ENCODE peak calls at places on chromosomes 11 and 22, in eight cellular contexts. J is sigmoid colon, F is Peyer's patch, T is esophagus squamous epithelium, D is uterus, K is prostate gland, Q is thyroid gland, U is adrenal gland. O is an unnamed sample.

GRCh38 chr11:111528557-111528956 is 12.0 kb upstream of the LAYN start:
- DNase-seq in J (no peak), F (no peak), T (no peak), D (no peak), K (no peak), Q (no peak), U (no peak), O (no peak)

GRCh38 chr22:49392247-49392646 is 435.4 kb downstream of the BRD1 start:
- DNase-seq in J (peak; percentile 8), F (no peak), T (no peak), D (no peak), K (no peak), Q (no peak), U (no peak), O (no peak)

GRCh38 chr11:75270896-75271415 is 30.4 kb downstream of the TPBGL start:
- DNase-seq in J (peak; percentile 59), F (no peak), T (no peak), D (no peak), K (no peak), Q (no peak), U (no peak), O (peak; percentile 42)

GRCh38 chr11:9747229-9747628 is 83.4 kb downstream of the SWAP70 start:
- DNase-seq in J (no peak), F (no peak), T (no peak), D (no peak), K (no peak), Q (no peak), U (no peak), O (no peak)

GRCh38 chr11:67504950-67505561 is at the start of gene PITPNM1:
- DNase-seq in J (peak; percentile 80), F (peak; percentile 88), T (no peak), D (no peak), K (peak; percentile 49), Q (peak; percentile 75), U (peak; percentile 82), O (peak; percentile 45)

GRCh38 chr11:62665630-62666258 is 632 bp downstream of the CSKMT start:
- DNase-seq in J (peak; percentile 81), F (peak; percentile 52), T (no peak), D (peak; percentile 59), K (peak; percentile 16), Q (peak; percentile 67), U (peak; percentile 53), O (peak; percentile 48)

GRCh38 chr11:69682221-69682620 is 7.1 kb upstream of the LTO1 start:
- DNase-seq in J (no peak), F (no peak), T (no peak), D (no peak), K (no peak), Q (no peak), U (no peak), O (no peak)

GRCh38 chr11:57222239-57222638 is 14.8 kb downstream of the APLNR start:
- DNase-seq in J (no peak), F (no peak), T (no peak), D (no peak), K (no peak), Q (no peak), U (no peak), O (no peak)

GRCh38 chr22:45817705-45818104 is 146.1 kb downstream of the ATXN10 start:
- DNase-seq in J (no peak), F (no peak), T (no peak), D (no peak), K (no peak), Q (peak; percentile 11), U (no peak), O (no peak)

GRCh38 chr22:37639771-37640590 is 512 bp downstream of the SH3BP1 start:
- DNase-seq in J (no peak), F (peak; percentile 69), T (no peak), D (no peak), K (no peak), Q (no peak), U (no peak), O (no peak)

GRCh38 chr11:95924414-95924760 is 480 bp upstream of the MTMR2 start:
- DNase-seq in J (no peak), F (no peak), T (no peak), D (no peak), K (no peak), Q (no peak), U (no peak), O (no peak)

GRCh38 chr11:74575999-74576398 is 16.4 kb upstream of the POLD3 start:
- DNase-seq in J (no peak), F (no peak), T (no peak), D (no peak), K (no peak), Q (no peak), U (no peak), O (no peak)

GRCh38 chr22:40694409-40694808 is 15.1 kb downstream of the MCHR1 start:
- DNase-seq in J (no peak), F (no peak), T (no peak), D (peak; percentile 71), K (peak; percentile 52), Q (no peak), U (no peak), O (peak; percentile 32)

DNA sequence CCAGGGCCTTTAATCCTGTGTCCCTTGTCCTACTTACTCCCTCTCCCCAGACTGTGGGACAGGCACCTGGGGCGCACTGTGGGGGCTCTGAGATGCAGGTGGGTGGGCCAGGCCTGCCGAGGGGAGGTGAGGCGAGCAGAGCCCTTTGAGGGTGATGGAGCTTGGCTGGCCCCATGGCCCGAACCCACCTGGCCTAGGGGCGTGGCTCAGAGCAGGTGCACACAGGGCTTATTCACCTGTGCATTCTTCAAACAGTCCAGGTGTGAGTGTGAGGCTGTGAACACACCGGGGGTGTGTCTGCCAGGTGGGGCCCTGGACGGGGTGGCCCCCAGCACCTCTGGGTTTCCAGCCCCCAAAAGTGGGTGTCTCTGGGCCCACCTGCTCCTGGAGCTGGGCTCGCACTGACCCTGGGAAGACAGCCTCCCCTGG is 9.0 kb upstream of the MUC5AC start:
- DNase-seq in J (peak; percentile 43), F (no peak), T (no peak), D (no peak), K (no peak), Q (no peak), U (no peak), O (no peak)
- H3K27me3 ChIP-seq in J (no peaks in the 10 kb centered on the region), F (no peaks in the 10 kb centered on the region), T (peaks cover 54% of the 10 kb centered on the region), D (no peaks in the 10 kb centered on the region), K (no peaks in the 10 kb centered on the region), Q (no peaks in the 10 kb centered on the region), U (no peaks in the 10 kb centered on the region), O (no peaks in the 10 kb centered on the region)

GRCh38 chr11:66361502-66361941 is 10.0 kb downstream of the SLC29A2 start:
- DNase-seq in J (peak; percentile 15), F (no peak), T (no peak), D (no peak), K (no peak), Q (no peak), U (no peak), O (peak; percentile 60)
- TF ChIP-seq POLR2A in J (no peak), F (no peak), T (no peak), D (no peak), K (no peak), Q (no peak), U (no peak), O (no peak)

GRCh38 chr11:46119352-46120216 is 1.7 kb downstream of the PHF21A start:
- DNase-seq in J (peak; percentile 73), F (peak; percentile 56), T (no peak), D (peak; percentile 60), K (peak; percentile 35), Q (peak; percentile 60), U (peak; percentile 65), O (peak; percentile 62)

GRCh38 chr11:46120361-46120710 is 918 bp downstream of the PHF21A start:
- DNase-seq in J (peak; percentile 65), F (no peak), T (no peak), D (peak; percentile 45), K (no peak), Q (peak; percentile 24), U (peak; percentile 51), O (no peak)

GRCh38 chr11:46119053-46119351 is 2.3 kb downstream of the PHF21A start:
- DNase-seq in J (no peak), F (no peak), T (no peak), D (no peak), K (no peak), Q (no peak), U (no peak), O (no peak)

GRCh38 chr11:46116007-46116711 is 5.1 kb downstream of the PHF21A start:
- DNase-seq in J (no peak), F (no peak), T (no peak), D (no peak), K (no peak), Q (no peak), U (no peak), O (no peak)

DNA sequence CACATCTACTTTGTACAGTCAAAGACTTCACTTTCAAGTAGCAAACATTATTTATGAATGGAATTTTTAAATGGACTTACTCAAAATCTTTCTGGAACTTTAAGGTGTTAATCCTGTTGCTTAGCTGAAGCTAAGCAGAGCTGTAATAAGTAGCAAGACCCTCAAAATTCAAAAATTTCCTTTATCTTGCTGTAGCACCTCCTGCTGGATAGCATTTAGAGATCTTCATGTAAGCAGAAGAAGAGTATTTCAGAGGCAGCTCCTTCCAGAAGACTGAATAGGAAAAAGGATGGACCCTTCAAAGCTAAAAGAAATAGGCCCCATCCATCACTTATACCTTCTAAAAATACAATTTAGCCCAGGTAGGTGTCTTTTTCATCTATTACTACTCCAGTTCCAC is 3.4 kb downstream of the PHF21A start:
- DNase-seq in J (no peak), F (no peak), T (no peak), D (no peak), K (no peak), Q (no peak), U (no peak), O (no peak)
- H3K27me3 ChIP-seq in J (no peaks in the 10 kb centered on the region), F (no peaks in the 10 kb centered on the region), T (no peaks in the 10 kb centered on the region), D (no peaks in the 10 kb centered on the region), K (no peaks in the 10 kb centered on the region), Q (no peaks in the 10 kb centered on the region), U (no peaks in the 10 kb centered on the region), O (no peaks in the 10 kb centered on the region)

DNA sequence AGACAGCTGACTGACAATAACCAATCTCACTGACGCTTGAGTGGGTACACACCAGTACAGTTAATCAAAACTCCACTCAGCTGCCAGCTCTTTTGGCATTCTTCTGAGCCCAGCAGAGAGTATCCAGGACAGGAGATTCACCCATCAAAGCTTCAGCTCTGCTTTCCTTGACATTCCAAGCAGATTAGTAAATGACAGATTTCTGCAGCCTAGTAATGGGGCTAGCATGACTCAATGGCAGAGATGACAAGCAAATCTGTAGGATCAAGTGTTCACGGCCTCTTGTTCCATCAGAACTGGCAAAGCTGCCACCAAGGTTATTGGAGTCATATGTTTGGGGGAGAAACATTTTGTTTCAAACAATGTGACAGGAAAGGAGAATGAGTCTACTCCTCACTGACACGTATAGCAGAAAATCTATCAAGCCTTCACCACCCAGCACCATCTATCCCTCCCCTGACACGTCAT is 420.0 kb downstream of the DYNC2H1 start:
- DNase-seq in J (no peak), F (no peak), T (no peak), D (no peak), K (no peak), Q (no peak), U (peak; percentile 21), O (no peak)
- TF ChIP-seq POLR2A in J (no peak), F (no peak), T (no peak), D (no peak), K (no peak), Q (no peak), U (no peak), O (no peak)

O was measured in testis.